ENCODE peak calls at places on chromosome 14, in ten cellular contexts. H is activated CD4-positive, alpha-beta T cell treated with anti-CD3 and anti-CD28 coated beads for 1 hour; L is gastrocnemius medialis; D is COR-L47; M is GM23338; C is pancreas; B is iPS-NIHi11; X is stimulated activated CD8-positive, alpha-beta memory T cell treated with anti-CD3 and anti-CD28 coated beads, Interleukin-4, amount 100 ng/mL, for 24 hours; T is kidney tubule cell; J is HFF-Myc. V is an unnamed sample.

GRCh38 chr14:73814158-73814557 is 37.5 kb upstream of the PTGR2 start:
- DNase-seq in X (no peak), B (no peak), L (no peak), J (no peak), T (no peak), D (no peak), M (no peak), H (no peak), C (no peak), V (no peak)

GRCh38 chr14:101055106-101055662 is 151.7 kb upstream of the RTL1 start:
- DNase-seq in X (no peak), J (no peak), B (no peak), D (no peak), C (no peak), H (no peak), L (no peak), T (no peak), M (no peak), V (no peak)

GRCh38 chr14:91351508-91351853 is 66.1 kb downstream of the CCDC88C start:
- DNase-seq in D (no peak), J (no peak), C (no peak), B (no peak), L (no peak), H (no peak), X (no peak), T (no peak), M (no peak), V (no peak)

GRCh38 chr14:103110681-103111296 is 12.5 kb upstream of the TNFAIP2 start:
- DNase-seq in D (no peak), X (no peak), J (no peak), B (no peak), M (peak), C (no peak), T (peak), L (no peak), H (no peak), V (no peak)

GRCh38 chr14:44788612-44789011 is 173.1 kb downstream of the KLHL28 start:
- DNase-seq in D (no peak), B (no peak), T (no peak), C (no peak), J (no peak), M (no peak), X (no peak), L (no peak), H (no peak), V (no peak)

GRCh38 chr14:44886860-44887595 is 74.7 kb downstream of the KLHL28 start:
- DNase-seq in C (no peak), X (no peak), H (no peak), M (no peak), B (no peak), T (no peak), D (no peak), J (no peak), L (no peak), V (no peak)

GRCh38 chr14:67738740-67739504 is 37.2 kb downstream of the RDH12 start:
- DNase-seq in B (no peak), M (no peak), J (peak), T (peak), X (no peak), H (no peak), C (peak), L (peak), D (no peak), V (no peak)

GRCh38 chr14:103762011-103762410 is 46.4 kb downstream of the ZFYVE21 start:
- DNase-seq in H (no peak), B (no peak), D (no peak), J (no peak), T (peak), X (no peak), L (no peak), C (no peak), M (no peak), V (no peak)

GRCh38 chr14:50381823-50382287 is 14.8 kb downstream of the CDKL1 start:
- DNase-seq in L (no peak), C (peak), J (no peak), H (no peak), M (no peak), T (peak), X (no peak), B (no peak), D (no peak), V (no peak)

GRCh38 chr14:52112336-52113018 is 43.6 kb upstream of the NID2 start:
- DNase-seq in X (no peak), J (no peak), C (no peak), M (no peak), L (no peak), H (no peak), B (no peak), D (no peak), T (peak), V (no peak)

GRCh38 chr14:90647469-90647868 is 168.8 kb downstream of the TTC7B start:
- DNase-seq in H (no peak), J (no peak), D (no peak), L (no peak), B (no peak), X (no peak), T (no peak), C (no peak), M (no peak), V (no peak)

GRCh38 chr14:72503696-72504368 is 390.1 kb downstream of the DPF3 start:
- DNase-seq in J (no peak), D (no peak), M (no peak), X (no peak), T (peak), L (no peak), C (no peak), B (no peak), H (no peak), V (no peak)

GRCh38 chr14:64760146-64760755 is 56.0 kb downstream of the PLEKHG3 start:
- DNase-seq in H (peak), J (no peak), C (peak), X (peak), M (peak), L (no peak), D (no peak), T (peak), B (peak), V (peak)

GRCh38 chr14:104879201-104879982 is 14.3 kb downstream of the CEP170B start:
- DNase-seq in X (no peak), D (no peak), B (peak), T (no peak), C (no peak), H (no peak), L (no peak), M (no peak), J (no peak), V (no peak)

GRCh38 chr14:105294142-105294597 is 6.6 kb downstream of the BRF1 start:
- DNase-seq in C (peak), T (peak), L (no peak), D (peak), B (no peak), H (peak), X (peak), M (no peak), J (no peak), V (peak)

GRCh38 chr14:56159066-56159465 is 40.9 kb downstream of the PELI2 start:
- DNase-seq in J (no peak), B (no peak), L (no peak), C (no peak), T (no peak), M (no peak), D (no peak), H (no peak), X (no peak), V (no peak)

GRCh38 chr14:93972618-93973205 is 3.7 kb downstream of the ASB2 start:
- DNase-seq in X (no peak), B (no peak), M (no peak), J (no peak), H (no peak), C (no peak), D (no peak), T (no peak), L (no peak), V (no peak)

GRCh38 chr14:24092960-24093900 is 881 bp upstream of the PCK2 start:
- DNase-seq in M (no peak), J (no peak), T (no peak), H (no peak), B (no peak), X (no peak), L (no peak), C (no peak), D (no peak), V (no peak)

GRCh38 chr14:59964251-59965007 is 44.5 kb downstream of the LRRC9 start:
- DNase-seq in X (no peak), M (no peak), B (no peak), J (no peak), D (no peak), L (no peak), C (no peak), T (peak), H (no peak), V (no peak)

GRCh38 chr14:66330218-66330617 is 156.0 kb upstream of the CCDC196 start:
- DNase-seq in T (no peak), H (no peak), D (no peak), M (peak), C (no peak), L (no peak), J (no peak), B (peak), X (no peak), V (no peak)

GRCh38 chr14:69612759-69613145 is 1.4 kb downstream of the SUSD6 start:
- DNase-seq in J (no peak), T (peak), X (no peak), B (no peak), D (no peak), M (no peak), L (no peak), C (no peak), H (no peak), V (no peak)

GRCh38 chr14:49641697-49642129 is 6.7 kb upstream of the DNAAF2 start:
- DNase-seq in D (no peak), L (peak), H (no peak), C (peak), M (peak), B (no peak), J (no peak), X (no peak), T (peak), V (no peak)

GRCh38 chr14:59464651-59465569 is at the start of gene GPR135:
- DNase-seq in D (peak), X (peak), M (peak), J (no peak), T (peak), H (peak), B (peak), L (peak), C (peak), V (peak)

GRCh38 chr14:91317381-91318313 is 73.1 kb upstream of the GPR68 start:
- DNase-seq in J (no peak), L (no peak), T (peak), M (no peak), B (peak), X (peak), D (no peak), H (peak), C (peak), V (no peak)

GRCh38 chr14:34072401-34072800 is 121.5 kb upstream of the EGLN3 start:
- DNase-seq in M (no peak), J (no peak), C (no peak), H (no peak), D (no peak), X (no peak), B (no peak), T (no peak), L (no peak), V (no peak)

GRCh38 chr14:59969319-59969718 is 49.4 kb downstream of the LRRC9 start:
- DNase-seq in C (no peak), L (no peak), B (no peak), D (no peak), X (no peak), M (no peak), J (no peak), T (no peak), H (no peak), V (no peak)

GRCh38 chr14:66628646-66629045 is 120.7 kb downstream of the GPHN start:
- DNase-seq in D (no peak), C (no peak), M (no peak), J (no peak), X (no peak), L (no peak), T (no peak), H (no peak), B (no peak), V (no peak)

GRCh38 chr14:54591461-54592245 is 24.7 kb downstream of the SAMD4A start:
- DNase-seq in B (no peak), L (no peak), X (no peak), T (peak), H (no peak), J (no peak), D (no peak), M (no peak), C (no peak), V (no peak)

GRCh38 chr14:29489911-29490310 is 437.7 kb downstream of the PRKD1 start:
- DNase-seq in L (no peak), J (no peak), D (no peak), M (no peak), C (no peak), T (no peak), X (no peak), H (no peak), B (no peak), V (no peak)

GRCh38 chr14:38208825-38209562 is 1.3 kb downstream of the SSTR1 start:
- DNase-seq in T (peak), L (no peak), J (no peak), X (no peak), D (peak), H (no peak), C (peak), M (peak), B (peak), V (no peak)

GRCh38 chr14:32396874-32397273 is 67.8 kb downstream of the AKAP6 start:
- DNase-seq in M (no peak), D (no peak), X (no peak), T (no peak), B (no peak), L (no peak), C (no peak), J (no peak), H (no peak), V (no peak)

GRCh38 chr14:103099081-103099732 is 4.7 kb downstream of the EXOC3L4 start:
- DNase-seq in L (no peak), H (no peak), T (no peak), X (no peak), C (peak), B (no peak), D (no peak), J (no peak), M (no peak), V (no peak)